ENCODE peak calls at places on chromosomes 13 and 19, in ten cellular contexts. One of them, this sample, is unnamed.

GRCh38 chr19:45526143-45526542 is 18.9 kb downstream of the VASP start:
- DNase-seq in GM23338: peak; percentile 97
- DNase-seq in SW480: peak; percentile 83
- DNase-seq in smooth muscle cell of the brain vasculature: no peak
- DNase-seq in NCI-H1092 treated with DMSO at 0.1 percent for 48 hours: no peak
- DNase-seq in GM12865: no peak
- DNase-seq in H4: peak; percentile 30
- DNase-seq in NCI-H510A treated with DMSO at 0.1 percent for 48 hours: peak; percentile 25
- DNase-seq in NCI-H2171: peak; percentile 70
- DNase-seq in right atrium auricular region: peak; percentile 68
- DNase-seq in this sample: no peak

GRCh38 chr19:41226053-41226873 is 7.2 kb downstream of the AXL start:
- DNase-seq in GM23338: peak; percentile 81
- DNase-seq in SW480: peak; percentile 96
- DNase-seq in GM12865: no peak
- DNase-seq in smooth muscle cell of the brain vasculature: no peak
- DNase-seq in NCI-H1092 treated with DMSO at 0.1 percent for 48 hours: no peak
- DNase-seq in H4: peak; percentile 81
- DNase-seq in NCI-H2171: no peak
- DNase-seq in NCI-H510A treated with DMSO at 0.1 percent for 48 hours: no peak
- DNase-seq in right atrium auricular region: peak; percentile 80
- DNase-seq in this sample: peak; percentile 62

GRCh38 chr19:898663-899062 is 5.4 kb downstream of the RNU6-9 start:
- DNase-seq in SW480: no peak
- DNase-seq in GM12865: peak; percentile 80
- DNase-seq in NCI-H510A treated with DMSO at 0.1 percent for 48 hours: no peak
- DNase-seq in right atrium auricular region: no peak
- DNase-seq in NCI-H2171: peak; percentile 96
- DNase-seq in H4: no peak
- DNase-seq in NCI-H1092 treated with DMSO at 0.1 percent for 48 hours: no peak
- DNase-seq in smooth muscle cell of the brain vasculature: no peak
- DNase-seq in GM23338: peak; percentile 79
- DNase-seq in this sample: no peak

GRCh38 chr13:30904043-30904442 is 2.0 kb upstream of the MEDAG start:
- DNase-seq in smooth muscle cell of the brain vasculature: no peak
- DNase-seq in NCI-H510A treated with DMSO at 0.1 percent for 48 hours: no peak
- DNase-seq in SW480: no peak
- DNase-seq in H4: no peak
- DNase-seq in NCI-H1092 treated with DMSO at 0.1 percent for 48 hours: no peak
- DNase-seq in NCI-H2171: no peak
- DNase-seq in right atrium auricular region: no peak
- DNase-seq in GM12865: no peak
- DNase-seq in GM23338: no peak
- DNase-seq in this sample: no peak

GRCh38 chr19:43501661-43502418 is 2.7 kb downstream of the PHLDB3 start:
- DNase-seq in GM12865: no peak
- DNase-seq in GM23338: peak; percentile 94
- DNase-seq in NCI-H2171: no peak
- DNase-seq in NCI-H510A treated with DMSO at 0.1 percent for 48 hours: no peak
- DNase-seq in right atrium auricular region: no peak
- DNase-seq in NCI-H1092 treated with DMSO at 0.1 percent for 48 hours: no peak
- DNase-seq in H4: no peak
- DNase-seq in SW480: no peak
- DNase-seq in smooth muscle cell of the brain vasculature: no peak
- DNase-seq in this sample: no peak

GRCh38 chr13:77868717-77869116 is 49.9 kb downstream of the EDNRB start:
- DNase-seq in NCI-H2171: no peak
- DNase-seq in NCI-H510A treated with DMSO at 0.1 percent for 48 hours: no peak
- DNase-seq in SW480: no peak
- DNase-seq in NCI-H1092 treated with DMSO at 0.1 percent for 48 hours: no peak
- DNase-seq in smooth muscle cell of the brain vasculature: no peak
- DNase-seq in right atrium auricular region: no peak
- DNase-seq in H4: no peak
- DNase-seq in GM23338: no peak
- DNase-seq in GM12865: no peak
- DNase-seq in this sample: no peak

GRCh38 chr13:44331912-44332840 is 41.4 kb upstream of the SERP2 start:
- DNase-seq in GM23338: no peak
- DNase-seq in H4: peak; percentile 62
- DNase-seq in GM12865: no peak
- DNase-seq in NCI-H510A treated with DMSO at 0.1 percent for 48 hours: no peak
- DNase-seq in NCI-H2171: peak; percentile 62
- DNase-seq in right atrium auricular region: peak; percentile 77
- DNase-seq in NCI-H1092 treated with DMSO at 0.1 percent for 48 hours: peak; percentile 79
- DNase-seq in SW480: no peak
- DNase-seq in smooth muscle cell of the brain vasculature: peak; percentile 96
- DNase-seq in this sample: no peak

GRCh38 chr13:96958286-96958891 is 35.9 kb downstream of the OXGR1 start:
- DNase-seq in NCI-H1092 treated with DMSO at 0.1 percent for 48 hours: peak; percentile 54
- DNase-seq in smooth muscle cell of the brain vasculature: peak; percentile 2
- DNase-seq in NCI-H510A treated with DMSO at 0.1 percent for 48 hours: peak; percentile 63
- DNase-seq in SW480: peak; percentile 53
- DNase-seq in GM23338: peak; percentile 84
- DNase-seq in NCI-H2171: peak; percentile 56
- DNase-seq in H4: peak; percentile 14
- DNase-seq in GM12865: peak; percentile 24
- DNase-seq in right atrium auricular region: no peak
- DNase-seq in this sample: no peak

GRCh38 chr13:114248011-114248410 is 13.3 kb downstream of the CDC16 start:
- DNase-seq in smooth muscle cell of the brain vasculature: no peak
- DNase-seq in NCI-H510A treated with DMSO at 0.1 percent for 48 hours: no peak
- DNase-seq in NCI-H1092 treated with DMSO at 0.1 percent for 48 hours: no peak
- DNase-seq in NCI-H2171: no peak
- DNase-seq in SW480: no peak
- DNase-seq in H4: no peak
- DNase-seq in GM23338: no peak
- DNase-seq in right atrium auricular region: no peak
- DNase-seq in GM12865: no peak
- DNase-seq in this sample: no peak

GRCh38 chr13:59447846-59448620 is 715.7 kb downstream of the DIAPH3 start:
- DNase-seq in SW480: no peak
- DNase-seq in GM12865: no peak
- DNase-seq in NCI-H510A treated with DMSO at 0.1 percent for 48 hours: no peak
- DNase-seq in GM23338: peak; percentile 98
- DNase-seq in NCI-H1092 treated with DMSO at 0.1 percent for 48 hours: no peak
- DNase-seq in H4: no peak
- DNase-seq in smooth muscle cell of the brain vasculature: no peak
- DNase-seq in right atrium auricular region: no peak
- DNase-seq in NCI-H2171: no peak
- DNase-seq in this sample: no peak

GRCh38 chr19:19653597-19654147 is 9.8 kb downstream of the ATP13A1 start:
- DNase-seq in NCI-H510A treated with DMSO at 0.1 percent for 48 hours: no peak
- DNase-seq in NCI-H2171: no peak
- DNase-seq in right atrium auricular region: no peak
- DNase-seq in GM23338: no peak
- DNase-seq in NCI-H1092 treated with DMSO at 0.1 percent for 48 hours: no peak
- DNase-seq in SW480: no peak
- DNase-seq in smooth muscle cell of the brain vasculature: no peak
- DNase-seq in GM12865: no peak
- DNase-seq in H4: no peak
- DNase-seq in this sample: no peak

GRCh38 chr13:76286178-76286577 is 600.0 kb downstream of the KCTD12 start:
- DNase-seq in right atrium auricular region: no peak
- DNase-seq in SW480: no peak
- DNase-seq in NCI-H510A treated with DMSO at 0.1 percent for 48 hours: no peak
- DNase-seq in NCI-H1092 treated with DMSO at 0.1 percent for 48 hours: no peak
- DNase-seq in smooth muscle cell of the brain vasculature: no peak
- DNase-seq in GM23338: no peak
- DNase-seq in H4: no peak
- DNase-seq in NCI-H2171: no peak
- DNase-seq in GM12865: no peak
- DNase-seq in this sample: no peak

GRCh38 chr19:10111405-10111811 is at the start of gene P2RY11:
- DNase-seq in right atrium auricular region: no peak
- DNase-seq in NCI-H1092 treated with DMSO at 0.1 percent for 48 hours: no peak
- DNase-seq in smooth muscle cell of the brain vasculature: no peak
- DNase-seq in GM23338: no peak
- DNase-seq in NCI-H2171: no peak
- DNase-seq in NCI-H510A treated with DMSO at 0.1 percent for 48 hours: no peak
- DNase-seq in SW480: no peak
- DNase-seq in H4: no peak
- DNase-seq in GM12865: peak; percentile 79
- DNase-seq in this sample: peak; percentile 67

GRCh38 chr19:29840066-29840950 is 28.5 kb downstream of the CCNE1 start:
- DNase-seq in NCI-H1092 treated with DMSO at 0.1 percent for 48 hours: no peak
- DNase-seq in right atrium auricular region: no peak
- DNase-seq in SW480: no peak
- DNase-seq in smooth muscle cell of the brain vasculature: no peak
- DNase-seq in H4: no peak
- DNase-seq in GM23338: no peak
- DNase-seq in NCI-H510A treated with DMSO at 0.1 percent for 48 hours: no peak
- DNase-seq in NCI-H2171: no peak
- DNase-seq in GM12865: no peak
- DNase-seq in this sample: no peak

GRCh38 chr19:34365463-34366401 is 736 bp downstream of the GPI start:
- DNase-seq in NCI-H510A treated with DMSO at 0.1 percent for 48 hours: peak; percentile 14
- DNase-seq in H4: no peak
- DNase-seq in smooth muscle cell of the brain vasculature: no peak
- DNase-seq in SW480: peak; percentile 29
- DNase-seq in NCI-H2171: no peak
- DNase-seq in NCI-H1092 treated with DMSO at 0.1 percent for 48 hours: peak; percentile 13
- DNase-seq in right atrium auricular region: no peak
- DNase-seq in GM23338: peak; percentile 47
- DNase-seq in GM12865: peak; percentile 17
- DNase-seq in this sample: no peak

GRCh38 chr13:107203146-107203847 is 635.4 kb upstream of the ARGLU1 start:
- DNase-seq in NCI-H1092 treated with DMSO at 0.1 percent for 48 hours: no peak
- DNase-seq in GM12865: peak; percentile 19
- DNase-seq in H4: peak; percentile 16
- DNase-seq in smooth muscle cell of the brain vasculature: no peak
- DNase-seq in SW480: peak; percentile 28
- DNase-seq in NCI-H510A treated with DMSO at 0.1 percent for 48 hours: no peak
- DNase-seq in NCI-H2171: no peak
- DNase-seq in GM23338: peak; percentile 82
- DNase-seq in right atrium auricular region: no peak
- DNase-seq in this sample: no peak

GRCh38 chr13:98746968-98747367 is 5.5 kb downstream of the SLC15A1 start:
- DNase-seq in NCI-H1092 treated with DMSO at 0.1 percent for 48 hours: no peak
- DNase-seq in SW480: no peak
- DNase-seq in GM23338: no peak
- DNase-seq in right atrium auricular region: no peak
- DNase-seq in NCI-H510A treated with DMSO at 0.1 percent for 48 hours: no peak
- DNase-seq in NCI-H2171: no peak
- DNase-seq in GM12865: no peak
- DNase-seq in smooth muscle cell of the brain vasculature: no peak
- DNase-seq in H4: no peak
- DNase-seq in this sample: no peak

GRCh38 chr13:69903081-69903480 is 204.5 kb upstream of the ATXN8OS start:
- DNase-seq in right atrium auricular region: no peak
- DNase-seq in H4: peak; percentile 93
- DNase-seq in GM12865: no peak
- DNase-seq in NCI-H1092 treated with DMSO at 0.1 percent for 48 hours: no peak
- DNase-seq in smooth muscle cell of the brain vasculature: no peak
- DNase-seq in NCI-H2171: no peak
- DNase-seq in NCI-H510A treated with DMSO at 0.1 percent for 48 hours: no peak
- DNase-seq in GM23338: no peak
- DNase-seq in SW480: no peak
- DNase-seq in this sample: no peak

GRCh38 chr13:99303863-99304521 is 3.2 kb downstream of the GPR183 start:
- DNase-seq in GM23338: no peak
- DNase-seq in H4: no peak
- DNase-seq in NCI-H1092 treated with DMSO at 0.1 percent for 48 hours: no peak
- DNase-seq in GM12865: peak; percentile 48
- DNase-seq in right atrium auricular region: no peak
- DNase-seq in NCI-H2171: no peak
- DNase-seq in SW480: peak; percentile 58
- DNase-seq in smooth muscle cell of the brain vasculature: no peak
- DNase-seq in NCI-H510A treated with DMSO at 0.1 percent for 48 hours: no peak
- DNase-seq in this sample: peak; percentile 69

GRCh38 chr19:47111081-47111589 is 2.4 kb downstream of the ZC3H4 start:
- DNase-seq in GM23338: no peak
- DNase-seq in H4: no peak
- DNase-seq in NCI-H510A treated with DMSO at 0.1 percent for 48 hours: no peak
- DNase-seq in right atrium auricular region: no peak
- DNase-seq in GM12865: peak; percentile 70
- DNase-seq in NCI-H1092 treated with DMSO at 0.1 percent for 48 hours: no peak
- DNase-seq in SW480: peak; percentile 39
- DNase-seq in NCI-H2171: no peak
- DNase-seq in smooth muscle cell of the brain vasculature: no peak
- DNase-seq in this sample: peak; percentile 78

GRCh38 chr13:112716461-112716820 is 26.6 kb downstream of the ATP11A start:
- DNase-seq in GM23338: no peak
- DNase-seq in SW480: no peak
- DNase-seq in GM12865: no peak
- DNase-seq in H4: no peak
- DNase-seq in NCI-H510A treated with DMSO at 0.1 percent for 48 hours: no peak
- DNase-seq in NCI-H2171: no peak
- DNase-seq in right atrium auricular region: no peak
- DNase-seq in NCI-H1092 treated with DMSO at 0.1 percent for 48 hours: no peak
- DNase-seq in smooth muscle cell of the brain vasculature: no peak
- DNase-seq in this sample: no peak

GRCh38 chr13:83563499-83563898 is 318.8 kb downstream of the SLITRK1 start:
- DNase-seq in GM23338: peak; percentile 11
- DNase-seq in H4: no peak
- DNase-seq in SW480: no peak
- DNase-seq in NCI-H510A treated with DMSO at 0.1 percent for 48 hours: no peak
- DNase-seq in right atrium auricular region: no peak
- DNase-seq in NCI-H2171: no peak
- DNase-seq in GM12865: no peak
- DNase-seq in smooth muscle cell of the brain vasculature: no peak
- DNase-seq in NCI-H1092 treated with DMSO at 0.1 percent for 48 hours: no peak
- DNase-seq in this sample: no peak

GRCh38 chr13:46126074-46126473 is 21.2 kb upstream of the CPB2 start:
- DNase-seq in SW480: no peak
- DNase-seq in NCI-H2171: no peak
- DNase-seq in smooth muscle cell of the brain vasculature: no peak
- DNase-seq in GM12865: no peak
- DNase-seq in right atrium auricular region: no peak
- DNase-seq in H4: no peak
- DNase-seq in GM23338: no peak
- DNase-seq in NCI-H510A treated with DMSO at 0.1 percent for 48 hours: no peak
- DNase-seq in NCI-H1092 treated with DMSO at 0.1 percent for 48 hours: no peak
- DNase-seq in this sample: no peak

GRCh38 chr19:3586124-3586626 is 897 bp downstream of the GIPC3 start:
- DNase-seq in GM23338: peak; percentile 87
- DNase-seq in right atrium auricular region: no peak
- DNase-seq in NCI-H2171: no peak
- DNase-seq in SW480: no peak
- DNase-seq in smooth muscle cell of the brain vasculature: no peak
- DNase-seq in NCI-H510A treated with DMSO at 0.1 percent for 48 hours: no peak
- DNase-seq in H4: no peak
- DNase-seq in GM12865: no peak
- DNase-seq in NCI-H1092 treated with DMSO at 0.1 percent for 48 hours: peak; percentile 8
- DNase-seq in this sample: peak; percentile 63

GRCh38 chr19:58088521-58089052 is 9.4 kb downstream of the ZSCAN18 start:
- DNase-seq in NCI-H2171: no peak
- DNase-seq in SW480: no peak
- DNase-seq in right atrium auricular region: no peak
- DNase-seq in NCI-H510A treated with DMSO at 0.1 percent for 48 hours: no peak
- DNase-seq in H4: no peak
- DNase-seq in GM23338: no peak
- DNase-seq in NCI-H1092 treated with DMSO at 0.1 percent for 48 hours: no peak
- DNase-seq in smooth muscle cell of the brain vasculature: no peak
- DNase-seq in GM12865: no peak
- DNase-seq in this sample: no peak

GRCh38 chr13:46546084-46546786 is 6.7 kb upstream of the LRCH1 start:
- DNase-seq in NCI-H1092 treated with DMSO at 0.1 percent for 48 hours: no peak
- DNase-seq in H4: no peak
- DNase-seq in GM23338: no peak
- DNase-seq in SW480: no peak
- DNase-seq in right atrium auricular region: no peak
- DNase-seq in NCI-H510A treated with DMSO at 0.1 percent for 48 hours: no peak
- DNase-seq in smooth muscle cell of the brain vasculature: no peak
- DNase-seq in NCI-H2171: no peak
- DNase-seq in GM12865: no peak
- DNase-seq in this sample: no peak

GRCh38 chr19:48396010-48396870 is 2.8 kb downstream of the GRIN2D start:
- DNase-seq in NCI-H1092 treated with DMSO at 0.1 percent for 48 hours: no peak
- DNase-seq in H4: no peak
- DNase-seq in NCI-H510A treated with DMSO at 0.1 percent for 48 hours: no peak
- DNase-seq in GM12865: no peak
- DNase-seq in smooth muscle cell of the brain vasculature: no peak
- DNase-seq in SW480: no peak
- DNase-seq in GM23338: no peak
- DNase-seq in right atrium auricular region: no peak
- DNase-seq in NCI-H2171: no peak
- DNase-seq in this sample: no peak

GRCh38 chr13:42076309-42076713 is 27.9 kb downstream of the DGKH start:
- DNase-seq in right atrium auricular region: no peak
- DNase-seq in smooth muscle cell of the brain vasculature: no peak
- DNase-seq in NCI-H510A treated with DMSO at 0.1 percent for 48 hours: no peak
- DNase-seq in NCI-H2171: no peak
- DNase-seq in GM12865: no peak
- DNase-seq in SW480: no peak
- DNase-seq in NCI-H1092 treated with DMSO at 0.1 percent for 48 hours: no peak
- DNase-seq in H4: no peak
- DNase-seq in GM23338: no peak
- DNase-seq in this sample: no peak

This sample was measured in activated T-cell treated with anti-CD3 and anti-CD28 coated beads, Interleukin-2, amount 50 U/mL, for 24 hours.